ENCODE peak calls at places on chromosomes 12 and 14, in five cellular contexts. A, T, O, Q and Y are unnamed samples.

GRCh38 chr12:25497021-25497420 is 56.1 kb downstream of the LMNTD1 start:
- DNase-seq in A (no peak), T (no peak), O (no peak), Q (no peak), Y (no peak)

GRCh38 chr12:64706366-64706765 is 52.8 kb downstream of the GNS start:
- DNase-seq in A (no peak), T (no peak), O (no peak), Q (no peak), Y (no peak)

GRCh38 chr14:90593254-90594040 is 196.6 kb downstream of the CALM1 start:
- DNase-seq in A (no peak), T (no peak), O (no peak), Q (no peak), Y (no peak)

GRCh38 chr14:92426237-92426636 is 87.3 kb upstream of the RIN3 start:
- DNase-seq in A (no peak), T (no peak), O (no peak), Q (no peak), Y (no peak)

GRCh38 chr14:104604461-104605449 is at the start of gene TMEM179:
- DNase-seq in A (no peak), T (no peak), O (no peak), Q (peak; percentile 41), Y (no peak)

GRCh38 chr12:121786441-121786825 is 7.1 kb downstream of the RHOF start:
- DNase-seq in A (no peak), T (no peak), O (peak; percentile 79), Q (no peak), Y (no peak)

GRCh38 chr14:99945732-99946651 is 119.2 kb upstream of the EVL start:
- DNase-seq in A (no peak), T (no peak), O (no peak), Q (peak; percentile 63), Y (peak; percentile 76)

GRCh38 chr14:90508536-90509254 is 111.9 kb downstream of the CALM1 start:
- DNase-seq in A (no peak), T (no peak), O (peak; percentile 69), Q (no peak), Y (no peak)

GRCh38 chr12:34347367-34347766 is 325.1 kb downstream of the ALG10 start:
- DNase-seq in A (no peak), T (no peak), O (no peak), Q (no peak), Y (no peak)

GRCh38 chr12:30874455-30875313 is 51.9 kb upstream of the TSPAN11 start:
- DNase-seq in A (peak; percentile 67), T (no peak), O (no peak), Q (no peak), Y (no peak)

GRCh38 chr12:119208626-119209061 is 29.9 kb downstream of the HSPB8 start:
- DNase-seq in A (no peak), T (no peak), O (peak; percentile 23), Q (no peak), Y (no peak)

GRCh38 chr12:106885026-106885425 is 70.7 kb upstream of the TMEM263 start:
- DNase-seq in A (no peak), T (no peak), O (no peak), Q (no peak), Y (no peak)

GRCh38 chr12:22631863-22632463 is 7.0 kb downstream of the ETNK1 start:
- DNase-seq in A (no peak), T (no peak), O (no peak), Q (no peak), Y (no peak)

GRCh38 chr12:33650832-33651231 is 211.2 kb upstream of the SYT10 start:
- DNase-seq in A (no peak), T (no peak), O (no peak), Q (no peak), Y (no peak)

GRCh38 chr12:16515666-16516065 is 90.3 kb downstream of the LMO3 start:
- DNase-seq in A (peak; percentile 23), T (no peak), O (no peak), Q (no peak), Y (no peak)

GRCh38 chr12:105935981-105936380 is 202.8 kb downstream of the NUAK1 start:
- DNase-seq in A (no peak), T (no peak), O (no peak), Q (no peak), Y (no peak)

GRCh38 chr12:126856958-126857357 is 1410.0 kb upstream of the TMEM132C start:
- DNase-seq in A (no peak), T (no peak), O (no peak), Q (no peak), Y (no peak)

GRCh38 chr12:118098456-118098855 is 5.4 kb downstream of the VSIG10 start:
- DNase-seq in A (no peak), T (no peak), O (peak; percentile 21), Q (no peak), Y (no peak)

GRCh38 chr12:99281277-99281676 is 366.3 kb upstream of the GARIN6 start:
- DNase-seq in A (no peak), T (no peak), O (no peak), Q (no peak), Y (peak; percentile 67)

GRCh38 chr14:92484132-92484823 is 29.3 kb upstream of the RIN3 start:
- DNase-seq in A (no peak), T (no peak), O (no peak), Q (no peak), Y (no peak)

GRCh38 chr12:90978117-90978770 is 23.3 kb upstream of the CCER1 start:
- DNase-seq in A (peak; percentile 50), T (no peak), O (no peak), Q (peak; percentile 14), Y (peak; percentile 46)

GRCh38 chr14:72516936-72517408 is 376.9 kb downstream of the DPF3 start:
- DNase-seq in A (peak; percentile 5), T (peak; percentile 77), O (peak; percentile 72), Q (no peak), Y (peak; percentile 91)

GRCh38 chr14:84112589-84112988 is 1417.4 kb upstream of the FLRT2 start:
- DNase-seq in A (no peak), T (no peak), O (no peak), Q (no peak), Y (no peak)

GRCh38 chr14:34983148-34983760 is 462 bp downstream of the SRP54 start:
- DNase-seq in A (peak; percentile 28), T (no peak), O (no peak), Q (no peak), Y (no peak)

GRCh38 chr12:58814036-58814435 is 106.3 kb downstream of the LRIG3 start:
- DNase-seq in A (no peak), T (no peak), O (no peak), Q (no peak), Y (no peak)

GRCh38 chr14:93343797-93344196 is 3.2 kb upstream of the COX8C start:
- DNase-seq in A (peak; percentile 46), T (no peak), O (no peak), Q (no peak), Y (no peak)

GRCh38 chr12:25789520-25789919 is 169.0 kb upstream of the RASSF8 start:
- DNase-seq in A (no peak), T (no peak), O (no peak), Q (no peak), Y (no peak)

GRCh38 chr12:54479421-54479820 is 6.0 kb upstream of the GTSF1 start:
- DNase-seq in A (no peak), T (no peak), O (no peak), Q (no peak), Y (no peak)

GRCh38 chr12:80707126-80707829 is at the start of gene MYF6:
- DNase-seq in A (no peak), T (no peak), O (no peak), Q (no peak), Y (no peak)

GRCh38 chr14:21556378-21557083 is 23.3 kb downstream of the OR10G3 start:
- DNase-seq in A (no peak), T (no peak), O (no peak), Q (no peak), Y (no peak)

GRCh38 chr12:87363497-87364084 is 665.6 kb downstream of the C12orf50 start:
- DNase-seq in A (no peak), T (no peak), O (no peak), Q (no peak), Y (no peak)

GRCh38 chr14:103056322-103057027 is 874 bp downstream of the CDC42BPB start:
- DNase-seq in A (peak; percentile 78), T (peak; percentile 75), O (peak; percentile 82), Q (no peak), Y (peak; percentile 30)

GRCh38 chr12:108565976-108566375 is 3.6 kb downstream of the ISCU start:
- DNase-seq in A (peak; percentile 90), T (peak; percentile 52), O (peak; percentile 74), Q (no peak), Y (peak; percentile 91)

GRCh38 chr12:51960890-51961289 is 9.4 kb downstream of the ACVR1B start:
- DNase-seq in A (no peak), T (no peak), O (no peak), Q (no peak), Y (no peak)

GRCh38 chr14:74437654-74438053 is 11.6 kb upstream of the SYNDIG1L start:
- DNase-seq in A (no peak), T (no peak), O (no peak), Q (no peak), Y (no peak)